ENCODE peak calls at places on chromosome 3, in ten cellular contexts. G, Q, W, N, B, K, D, Y, V and J are unnamed samples.

GRCh38 chr3:126340081-126340511 is 17.1 kb downstream of the KLF15 start:
- DNase-seq in G (no peak), Q (no peak), W (no peak), N (peak; percentile 15), B (peak; percentile 9), K (peak; percentile 13), D (no peak), Y (peak; percentile 31), V (no peak), J (peak; percentile 87)

GRCh38 chr3:145243875-145244274 is 917.1 kb downstream of the PLOD2 start:
- DNase-seq in G (no peak), Q (no peak), W (peak; percentile 68), N (no peak), B (no peak), K (no peak), D (no peak), Y (no peak), V (no peak), J (no peak)

GRCh38 chr3:178475062-178475461 is 61.2 kb upstream of the KCNMB2 start:
- DNase-seq in G (no peak), Q (no peak), W (peak; percentile 30), N (no peak), B (peak; percentile 45), K (no peak), D (no peak), Y (no peak), V (no peak), J (no peak)

GRCh38 chr3:187473778-187474406 is 105.7 kb downstream of the RTP4 start:
- DNase-seq in G (no peak), Q (no peak), W (no peak), N (no peak), B (no peak), K (no peak), D (no peak), Y (no peak), V (peak; percentile 50), J (no peak)

GRCh38 chr3:108088697-108089096 is 2.1 kb downstream of the CD47 start:
- DNase-seq in G (no peak), Q (no peak), W (peak; percentile 41), N (no peak), B (no peak), K (no peak), D (no peak), Y (no peak), V (peak; percentile 41), J (no peak)

GRCh38 chr3:16064660-16065414 is 109.6 kb upstream of the GALNT15 start:
- DNase-seq in G (peak; percentile 67), Q (no peak), W (peak; percentile 89), N (peak; percentile 87), B (peak; percentile 41), K (peak; percentile 53), D (no peak), Y (peak; percentile 61), V (no peak), J (peak; percentile 84)

GRCh38 chr3:122931636-122932035 is 95.9 kb downstream of the SEMA5B start:
- DNase-seq in G (no peak), Q (no peak), W (no peak), N (no peak), B (no peak), K (no peak), D (no peak), Y (no peak), V (no peak), J (no peak)

GRCh38 chr3:155197786-155198185 is 95.7 kb downstream of the STRIT1 start:
- DNase-seq in G (no peak), Q (no peak), W (no peak), N (no peak), B (no peak), K (no peak), D (no peak), Y (no peak), V (no peak), J (no peak)

GRCh38 chr3:181998828-181999227 is 287.1 kb downstream of the SOX2 start:
- DNase-seq in G (no peak), Q (no peak), W (no peak), N (no peak), B (no peak), K (no peak), D (no peak), Y (no peak), V (no peak), J (no peak)

GRCh38 chr3:160081958-160082533 is 93.4 kb downstream of the IL12A start:
- DNase-seq in G (no peak), Q (no peak), W (no peak), N (no peak), B (no peak), K (no peak), D (no peak), Y (no peak), V (no peak), J (no peak)

GRCh38 chr3:128488995-128489859 is 3.8 kb downstream of the GATA2 start:
- DNase-seq in G (no peak), Q (no peak), W (peak; percentile 50), N (peak; percentile 64), B (peak; percentile 76), K (peak; percentile 52), D (no peak), Y (no peak), V (no peak), J (no peak)

GRCh38 chr3:62758296-62759066 is 116.7 kb downstream of the CADPS start:
- DNase-seq in G (no peak), Q (no peak), W (no peak), N (no peak), B (no peak), K (no peak), D (no peak), Y (no peak), V (peak; percentile 77), J (no peak)

GRCh38 chr3:177777699-177778098 is 580.4 kb upstream of the TBL1XR1 start:
- DNase-seq in G (peak; percentile 53), Q (peak; percentile 33), W (peak; percentile 48), N (no peak), B (peak; percentile 35), K (peak; percentile 72), D (no peak), Y (no peak), V (peak; percentile 58), J (no peak)

GRCh38 chr3:193830791-193831191 is 237.8 kb downstream of the OPA1 start:
- DNase-seq in G (no peak), Q (no peak), W (no peak), N (no peak), B (no peak), K (no peak), D (no peak), Y (no peak), V (no peak), J (no peak)
- H3K4me1 ChIP-seq in G (no peaks in the 10 kb centered on the region), Q (peaks cover 3% of the 10 kb centered on the region), W (peaks cover 14% of the 10 kb centered on the region), N (peaks cover 1% of the 10 kb centered on the region), B (peaks cover 19% of the 10 kb centered on the region), K (no peaks in the 10 kb centered on the region), D (no peaks in the 10 kb centered on the region), Y (no peaks in the 10 kb centered on the region), V (peaks cover 6% of the 10 kb centered on the region), J (no peaks in the 10 kb centered on the region)

GRCh38 chr3:86921981-86922680 is 68.8 kb downstream of the VGLL3 start:
- DNase-seq in G (no peak), Q (no peak), W (no peak), N (no peak), B (no peak), K (no peak), D (no peak), Y (no peak), V (no peak), J (no peak)

GRCh38 chr3:86929046-86929445 is 61.9 kb downstream of the VGLL3 start:
- DNase-seq in G (no peak), Q (no peak), W (peak; percentile 35), N (no peak), B (no peak), K (no peak), D (no peak), Y (no peak), V (no peak), J (no peak)

GRCh38 chr3:86923071-86923476 is 67.9 kb downstream of the VGLL3 start:
- DNase-seq in G (no peak), Q (no peak), W (peak; percentile 20), N (no peak), B (no peak), K (no peak), D (no peak), Y (no peak), V (no peak), J (no peak)
- H3K4me1 ChIP-seq in G (no peaks in the 10 kb centered on the region), Q (no peaks in the 10 kb centered on the region), W (no peaks in the 10 kb centered on the region), N (no peaks in the 10 kb centered on the region), B (no peaks in the 10 kb centered on the region), K (no peaks in the 10 kb centered on the region), D (no peaks in the 10 kb centered on the region), Y (no peaks in the 10 kb centered on the region), V (no peaks in the 10 kb centered on the region), J (no peaks in the 10 kb centered on the region)

GRCh38 chr3:43181202-43181910 is 75.5 kb upstream of the POMGNT2 start:
- DNase-seq in G (peak; percentile 72), Q (no peak), W (no peak), N (no peak), B (no peak), K (peak; percentile 65), D (peak; percentile 14), Y (no peak), V (no peak), J (no peak)

GRCh38 chr3:43177092-43177491 is 71.2 kb upstream of the POMGNT2 start:
- DNase-seq in G (no peak), Q (no peak), W (no peak), N (no peak), B (no peak), K (no peak), D (no peak), Y (no peak), V (no peak), J (no peak)

GRCh38 chr3:43180027-43180426 is 74.1 kb upstream of the POMGNT2 start:
- DNase-seq in G (no peak), Q (no peak), W (peak; percentile 91), N (no peak), B (no peak), K (peak; percentile 61), D (no peak), Y (no peak), V (peak; percentile 64), J (no peak)

GRCh38 chr3:43176666-43177065 is 70.8 kb upstream of the POMGNT2 start:
- DNase-seq in G (no peak), Q (no peak), W (no peak), N (no peak), B (no peak), K (no peak), D (no peak), Y (no peak), V (no peak), J (no peak)

GRCh38 chr3:43178891-43179366 is 73.0 kb upstream of the POMGNT2 start:
- DNase-seq in G (no peak), Q (no peak), W (peak; percentile 75), N (no peak), B (peak; percentile 49), K (peak; percentile 86), D (no peak), Y (no peak), V (no peak), J (no peak)
- H3K4me1 ChIP-seq in G (peaks cover 26% of the 10 kb centered on the region), Q (no peaks in the 10 kb centered on the region), W (peaks cover 15% of the 10 kb centered on the region), N (peaks cover 3% of the 10 kb centered on the region), B (no peaks in the 10 kb centered on the region), K (peaks cover 19% of the 10 kb centered on the region), D (peaks cover 38% of the 10 kb centered on the region), Y (no peaks in the 10 kb centered on the region), V (peaks cover 19% of the 10 kb centered on the region), J (no peaks in the 10 kb centered on the region)

DNA sequence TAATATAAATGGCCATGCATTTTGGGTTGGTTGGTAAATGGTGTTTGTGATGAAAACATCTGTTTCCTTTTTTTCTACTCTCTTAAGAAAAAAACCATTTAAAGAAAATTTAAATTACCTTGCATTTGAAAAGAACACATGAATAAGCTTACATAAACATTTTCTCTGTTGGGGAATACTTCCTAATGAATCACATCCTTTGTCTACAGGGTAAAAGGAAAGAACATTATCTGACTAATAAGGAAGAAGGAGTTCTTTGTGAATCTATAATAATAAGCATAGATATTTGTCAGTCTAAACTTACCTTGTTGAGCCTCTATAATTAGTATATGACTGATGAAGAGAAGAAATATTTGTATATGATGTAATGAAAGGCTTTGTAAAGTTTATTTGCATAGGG is 254.1 kb upstream of the ZNF717 start:
- DNase-seq in G (no peak), Q (no peak), W (peak; percentile 48), N (no peak), B (no peak), K (no peak), D (no peak), Y (no peak), V (no peak), J (no peak)
- H3K4me1 ChIP-seq in G (no peaks in the 10 kb centered on the region), Q (no peaks in the 10 kb centered on the region), W (no peaks in the 10 kb centered on the region), N (no peaks in the 10 kb centered on the region), B (no peaks in the 10 kb centered on the region), K (no peaks in the 10 kb centered on the region), D (no peaks in the 10 kb centered on the region), Y (no peaks in the 10 kb centered on the region), V (no peaks in the 10 kb centered on the region), J (peaks cover under 1% of the 10 kb centered on the region)